ENCODE peak calls at places on chromosomes 3 and 15, in six cellular contexts. V is adrenal gland, C is gastrocnemius medialis, I is GM12891, P is IMR-90, G is transverse colon. N is an unnamed sample.

GRCh38 chr3:67415504-67415903 is 238.9 kb downstream of the SUCLG2 start:
- DNase-seq in V (no peak), C (no peak), I (no peak), P (peak), G (no peak), N (no peak)

GRCh38 chr3:31567036-31567435 is 34.3 kb downstream of the STT3B start:
- DNase-seq in V (no peak), C (no peak), I (no peak), P (no peak), G (no peak), N (peak)

GRCh38 chr3:179452166-179452544 is 885 bp upstream of the GNB4 start:
- DNase-seq in V (no peak), C (no peak), I (no peak), P (peak), G (no peak), N (no peak)

GRCh38 chr3:148036331-148036881 is 627.2 kb downstream of the ZIC1 start:
- DNase-seq in V (no peak), C (no peak), I (no peak), P (peak), G (no peak), N (no peak)

GRCh38 chr15:91308209-91308608 is 208.2 kb downstream of the SV2B start:
- DNase-seq in V (no peak), C (no peak), I (no peak), P (no peak), G (no peak), N (no peak)

GRCh38 chr3:49873623-49874022 is 3.9 kb upstream of the CAMKV start:
- DNase-seq in V (no peak), C (no peak), I (no peak), P (no peak), G (peak), N (peak)

GRCh38 chr3:131480116-131480515 is 22.7 kb downstream of the MRPL3 start:
- DNase-seq in V (no peak), C (no peak), I (no peak), P (no peak), G (no peak), N (no peak)

GRCh38 chr15:40397688-40398412 is 7.7 kb upstream of the IVD start:
- DNase-seq in V (no peak), C (no peak), I (no peak), P (no peak), G (no peak), N (no peak)

GRCh38 chr3:97815149-97815917 is 6.5 kb upstream of the CRYBG3 start:
- DNase-seq in V (no peak), C (no peak), I (no peak), P (peak), G (no peak), N (no peak)

GRCh38 chr3:33578325-33579180 is 138.3 kb upstream of the UBP1 start:
- DNase-seq in V (no peak), C (no peak), I (no peak), P (peak), G (no peak), N (no peak)

GRCh38 chr3:58575986-58576652 is 1.1 kb downstream of the FAM107A start:
- DNase-seq in V (no peak), C (no peak), I (no peak), P (no peak), G (no peak), N (no peak)

GRCh38 chr3:173932624-173933023 is 535.1 kb downstream of the NLGN1 start:
- DNase-seq in V (no peak), C (no peak), I (no peak), P (peak), G (no peak), N (no peak)

GRCh38 chr15:23594252-23594770 is 28.8 kb downstream of the MKRN3 start:
- DNase-seq in V (no peak), C (no peak), I (no peak), P (no peak), G (no peak), N (no peak)

GRCh38 chr15:98651581-98652220 is 3.4 kb downstream of the IGF1R start:
- DNase-seq in V (no peak), C (no peak), I (no peak), P (peak), G (no peak), N (no peak)

GRCh38 chr15:84681822-84682221 is 23.8 kb upstream of the NMB start:
- DNase-seq in V (no peak), C (no peak), I (no peak), P (peak), G (no peak), N (peak)

GRCh38 chr3:117661636-117662095 is 952.1 kb downstream of the TUSC7 start:
- DNase-seq in V (no peak), C (no peak), I (no peak), P (peak), G (no peak), N (no peak)

GRCh38 chr15:39455502-39455991 is 125.3 kb upstream of the THBS1 start:
- DNase-seq in V (no peak), C (no peak), I (no peak), P (peak), G (no peak), N (no peak)

GRCh38 chr3:171458056-171458856 is 1.9 kb downstream of the TNIK start:
- DNase-seq in V (no peak), C (peak), I (no peak), P (no peak), G (peak), N (peak)

GRCh38 chr3:48885753-48886152 is 12.9 kb downstream of the SLC25A20 start:
- DNase-seq in V (no peak), C (no peak), I (no peak), P (no peak), G (no peak), N (no peak)

GRCh38 chr3:193057616-193058015 is 140.0 kb upstream of the MB21D2 start:
- DNase-seq in V (no peak), C (no peak), I (no peak), P (no peak), G (no peak), N (no peak)

GRCh38 chr3:127970966-127971592 is 56.0 kb downstream of the KBTBD12 start:
- DNase-seq in V (peak), C (no peak), I (no peak), P (peak), G (peak), N (no peak)

GRCh38 chr3:155075200-155075599 is 4.9 kb upstream of the MME start:
- DNase-seq in V (no peak), C (no peak), I (no peak), P (no peak), G (no peak), N (no peak)

GRCh38 chr3:171970301-171970788 is 69.0 kb upstream of the FNDC3B start:
- DNase-seq in V (no peak), C (no peak), I (no peak), P (peak), G (no peak), N (no peak)

GRCh38 chr3:127822836-127823589 is 698 bp upstream of the MGLL start:
- DNase-seq in V (peak), C (peak), I (peak), P (peak), G (peak), N (peak)

GRCh38 chr15:71506946-71507345 is 303.4 kb upstream of the NR2E3 start:
- DNase-seq in V (no peak), C (no peak), I (no peak), P (no peak), G (no peak), N (no peak)

GRCh38 chr3:60599586-60599985 is 651.7 kb downstream of the FHIT start:
- DNase-seq in V (no peak), C (no peak), I (no peak), P (no peak), G (no peak), N (no peak)

GRCh38 chr15:29870495-29871151 is 48.4 kb upstream of the TJP1 start:
- DNase-seq in V (peak), C (no peak), I (no peak), P (no peak), G (no peak), N (no peak)

GRCh38 chr15:99509686-99510461 is 55.9 kb upstream of the MEF2A start:
- DNase-seq in V (no peak), C (peak), I (no peak), P (no peak), G (no peak), N (peak)

GRCh38 chr3:156614642-156615511 is 59.5 kb upstream of the TIPARP start:
- DNase-seq in V (no peak), C (no peak), I (no peak), P (peak), G (no peak), N (no peak)

GRCh38 chr15:73905224-73905827 is 20.9 kb upstream of the LOXL1 start:
- DNase-seq in V (no peak), C (no peak), I (no peak), P (no peak), G (no peak), N (no peak)

GRCh38 chr3:38644016-38644661 is 5.3 kb downstream of the SCN5A start:
- DNase-seq in V (peak), C (no peak), I (no peak), P (no peak), G (no peak), N (no peak)

GRCh38 chr3:156732715-156733114 is 58.3 kb downstream of the TIPARP start:
- DNase-seq in V (no peak), C (no peak), I (no peak), P (no peak), G (no peak), N (no peak)

GRCh38 chr3:173401369-173401768 is 3.8 kb downstream of the NLGN1 start:
- DNase-seq in V (no peak), C (no peak), I (no peak), P (no peak), G (no peak), N (no peak)

GRCh38 chr15:99962006-99962561 is 228.8 kb upstream of the LYSMD4 start:
- DNase-seq in V (peak), C (no peak), I (no peak), P (no peak), G (no peak), N (peak)

GRCh38 chr3:50194903-50195500 is 3.6 kb downstream of the GNAT1 start:
- DNase-seq in V (no peak), C (no peak), I (peak), P (no peak), G (no peak), N (no peak)

GRCh38 chr3:61562042-61562809 is 855 bp downstream of the PTPRG start:
- DNase-seq in V (peak), C (peak), I (peak), P (peak), G (peak), N (no peak)

GRCh38 chr3:34783881-34784280 is 855.4 kb upstream of the ARPP21 start:
- DNase-seq in V (no peak), C (no peak), I (no peak), P (no peak), G (no peak), N (no peak)

GRCh38 chr3:9690451-9691450 is 12.9 kb upstream of the CPNE9 start:
- DNase-seq in V (no peak), C (no peak), I (peak), P (no peak), G (no peak), N (no peak)
- TF ChIP-seq POLR2A in V (no peak), C (no peak), I (no peak), P (no peak), G (no peak), N (no peak)

GRCh38 chr15:31216210-31216911 is 110.3 kb upstream of the KLF13 start:
- DNase-seq in V (peak), C (peak), I (peak), P (no peak), G (peak), N (peak)
- TF ChIP-seq POLR2A in V (no peak), C (no peak), I (peak), P (no peak), G (peak), N (peak)

DNA sequence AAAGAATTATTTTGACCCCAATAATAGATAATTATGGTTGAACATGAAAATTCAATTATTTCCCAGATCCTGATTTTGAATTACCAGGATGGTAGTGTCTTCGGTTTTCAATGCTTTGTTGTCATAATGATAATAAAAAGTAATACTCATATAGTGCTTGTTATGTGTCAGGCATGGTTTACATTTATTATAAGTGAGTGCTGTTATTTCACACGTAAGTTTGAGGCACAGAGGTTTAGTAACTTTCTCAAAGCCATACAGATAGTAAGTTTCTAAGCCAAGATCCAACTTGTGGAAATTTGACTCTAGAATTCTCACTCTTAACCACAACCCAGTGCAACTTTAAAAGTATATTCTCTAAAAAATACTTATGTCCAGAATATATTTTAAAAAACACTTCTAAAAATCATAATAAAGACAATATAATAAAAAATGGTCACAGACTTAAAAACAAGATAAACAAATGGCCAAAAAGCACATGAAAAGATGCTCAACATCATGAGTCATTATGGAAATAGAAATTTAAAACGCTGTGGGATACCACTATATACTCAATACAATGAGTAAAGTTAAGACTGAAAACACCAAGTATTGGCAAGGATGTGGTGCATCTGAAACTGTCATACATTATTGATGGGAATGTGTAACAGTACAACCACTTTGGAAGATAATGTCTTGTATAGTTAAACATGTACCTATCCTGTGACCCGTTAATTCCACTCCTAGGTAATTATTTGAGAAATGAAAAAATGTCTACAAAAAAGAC is 45.2 kb downstream of the SPRED1 start:
- DNase-seq in V (no peak), C (no peak), I (no peak), P (peak), G (no peak), N (no peak)
- TF ChIP-seq POLR2A in V (no peak), C (no peak), I (no peak), P (no peak), G (no peak), N (no peak)

GRCh38 chr15:62059108-62059817 is 984 bp downstream of the VPS13C start:
- DNase-seq in V (no peak), C (no peak), I (no peak), P (no peak), G (no peak), N (no peak)

GRCh38 chr15:62058327-62059028 is 1.8 kb downstream of the VPS13C start:
- DNase-seq in V (no peak), C (no peak), I (no peak), P (no peak), G (no peak), N (no peak)

GRCh38 chr15:62060896-62061280 is 641 bp upstream of the VPS13C start:
- DNase-seq in V (no peak), C (no peak), I (no peak), P (no peak), G (no peak), N (no peak)

GRCh38 chr15:62059818-62060115 is 480 bp downstream of the VPS13C start:
- DNase-seq in V (peak), C (peak), I (peak), P (peak), G (peak), N (peak)

DNA sequence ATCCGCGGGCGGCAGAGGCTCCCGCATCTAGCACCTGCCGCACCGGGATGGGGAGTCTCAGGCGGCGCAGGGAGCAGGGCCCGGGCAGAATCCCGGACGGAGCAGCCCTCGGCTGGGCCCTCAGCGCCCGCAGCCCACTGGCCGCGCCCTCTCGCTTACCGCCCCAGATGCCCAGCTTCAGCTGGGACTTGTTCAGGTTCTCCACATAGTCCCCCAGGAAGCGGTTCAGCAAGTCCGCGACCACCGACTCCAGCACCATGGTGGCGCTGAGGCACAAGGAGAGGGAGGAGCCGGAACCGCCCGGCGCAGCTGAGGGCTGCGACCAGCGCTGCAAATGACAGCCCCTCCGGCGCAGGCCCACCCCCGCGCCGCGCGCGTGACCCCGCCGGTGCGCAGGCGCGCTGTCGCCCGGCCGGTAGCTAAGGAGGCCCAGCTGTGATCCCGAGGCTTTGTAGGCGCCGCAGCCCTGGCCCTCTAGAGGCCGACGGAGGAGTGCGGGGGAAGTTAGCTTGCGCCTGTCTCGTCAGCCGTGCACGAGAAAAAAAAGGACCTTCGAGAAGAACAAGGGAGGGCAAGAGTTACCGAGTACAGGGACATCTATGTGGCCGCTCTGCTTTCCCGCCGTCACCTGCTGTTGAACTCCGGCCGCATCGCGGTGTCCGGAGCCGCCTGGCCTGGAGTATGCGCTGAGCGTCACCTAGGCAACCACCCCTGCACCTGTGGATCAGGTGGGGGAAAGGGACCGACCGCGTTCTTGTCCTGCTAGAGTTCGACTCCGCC is at the start of gene VPS13C:
- DNase-seq in V (peak), C (peak), I (peak), P (peak), G (peak), N (peak)
- TF ChIP-seq POLR2A in V (peak), C (peak), I (peak), P (peak), G (peak), N (peak)

GRCh38 chr3:17749705-17750293 is 7.4 kb upstream of the TBC1D5 start:
- DNase-seq in V (no peak), C (no peak), I (no peak), P (no peak), G (peak), N (no peak)
- TF ChIP-seq POLR2A in V (no peak), C (no peak), I (no peak), P (no peak), G (no peak), N (no peak)